ENCODE peak calls at places on chromosome 1, in six cellular contexts. C is AG10803, H is Peyer's patch, V is tibial artery, S is pancreas, A is mammary epithelial cell. W is an unnamed sample.

GRCh38 chr1:41046347-41046775 is 24.8 kb upstream of the SLFNL1 start:
- DNase-seq in C (no peak), H (no peak), V (no peak), S (no peak), A (no peak), W (peak)

GRCh38 chr1:67001682-67002425 is 52.1 kb downstream of the SLC35D1 start:
- DNase-seq in C (no peak), H (no peak), V (no peak), S (no peak), A (no peak), W (no peak)

GRCh38 chr1:207015791-207016190 is 16.8 kb downstream of the C1orf116 start:
- DNase-seq in C (no peak), H (no peak), V (no peak), S (no peak), A (no peak), W (peak)

GRCh38 chr1:109395602-109396512 is 1.9 kb downstream of the SORT1 start:
- DNase-seq in C (peak), H (no peak), V (no peak), S (no peak), A (no peak), W (peak)

GRCh38 chr1:238318294-238318908 is 427.7 kb upstream of the ZP4 start:
- DNase-seq in C (no peak), H (no peak), V (no peak), S (no peak), A (no peak), W (no peak)

GRCh38 chr1:234970731-234971476 is 157.7 kb downstream of the TOMM20 start:
- DNase-seq in C (peak), H (peak), V (peak), S (no peak), A (peak), W (peak)

GRCh38 chr1:60983701-60984065 is 98.7 kb upstream of the NFIA start:
- DNase-seq in C (no peak), H (no peak), V (no peak), S (no peak), A (no peak), W (no peak)

GRCh38 chr1:207959995-207960745 is 49.2 kb upstream of the CD34 start:
- DNase-seq in C (no peak), H (no peak), V (no peak), S (no peak), A (no peak), W (no peak)

GRCh38 chr1:54250670-54251069 is 50.7 kb downstream of the MRPL37 start:
- DNase-seq in C (no peak), H (no peak), V (no peak), S (no peak), A (no peak), W (no peak)

GRCh38 chr1:73980324-73981040 is 217.5 kb downstream of the LRRIQ3 start:
- DNase-seq in C (peak), H (no peak), V (no peak), S (no peak), A (no peak), W (peak)

GRCh38 chr1:64923294-64923718 is 43.0 kb downstream of the JAK1 start:
- DNase-seq in C (peak), H (no peak), V (no peak), S (no peak), A (no peak), W (no peak)

GRCh38 chr1:113742515-113742914 is 16.8 kb downstream of the PHTF1 start:
- DNase-seq in C (no peak), H (no peak), V (no peak), S (no peak), A (no peak), W (peak)

GRCh38 chr1:19373206-19374126 is 61.3 kb downstream of the SLC66A1 start:
- DNase-seq in C (peak), H (no peak), V (peak), S (no peak), A (no peak), W (no peak)

GRCh38 chr1:98696077-98696476 is 34.6 kb downstream of the SNX7 start:
- DNase-seq in C (no peak), H (no peak), V (no peak), S (no peak), A (no peak), W (no peak)

GRCh38 chr1:244365821-244366220 is 85.9 kb downstream of the ADSS2 start:
- DNase-seq in C (no peak), H (no peak), V (no peak), S (no peak), A (no peak), W (no peak)

GRCh38 chr1:184792450-184792969 is 37.9 kb upstream of the EDEM3 start:
- DNase-seq in C (peak), H (no peak), V (peak), S (peak), A (peak), W (peak)

GRCh38 chr1:42847111-42847580 is 733 bp downstream of the ZNF691 start:
- DNase-seq in C (no peak), H (no peak), V (no peak), S (no peak), A (no peak), W (no peak)

GRCh38 chr1:169511339-169512028 is 25.7 kb upstream of the SLC19A2 start:
- DNase-seq in C (peak), H (no peak), V (peak), S (no peak), A (peak), W (peak)

GRCh38 chr1:99598738-99599411 is 47.0 kb upstream of the PALMD start:
- DNase-seq in C (no peak), H (no peak), V (no peak), S (no peak), A (no peak), W (no peak)

GRCh38 chr1:153336650-153337049 is 12.0 kb downstream of the PGLYRP4 start:
- DNase-seq in C (no peak), H (no peak), V (no peak), S (no peak), A (no peak), W (no peak)

GRCh38 chr1:154520333-154520732 is 18.1 kb upstream of the SHE start:
- DNase-seq in C (no peak), H (no peak), V (no peak), S (no peak), A (peak), W (peak)

GRCh38 chr1:92754000-92754787 is 30.7 kb downstream of the EVI5 start:
- DNase-seq in C (peak), H (no peak), V (no peak), S (no peak), A (peak), W (peak)

GRCh38 chr1:58824753-58825389 is 41.0 kb upstream of the JUN start:
- DNase-seq in C (no peak), H (no peak), V (no peak), S (no peak), A (no peak), W (peak)

GRCh38 chr1:95388041-95388440 is 154.0 kb downstream of the RWDD3 start:
- DNase-seq in C (no peak), H (no peak), V (no peak), S (no peak), A (no peak), W (peak)

GRCh38 chr1:212208978-212209644 is 76.1 kb upstream of the PPP2R5A start:
- DNase-seq in C (no peak), H (no peak), V (no peak), S (no peak), A (no peak), W (no peak)

GRCh38 chr1:168972225-168972624 is 134.3 kb upstream of the ATP1B1 start:
- DNase-seq in C (no peak), H (no peak), V (no peak), S (no peak), A (no peak), W (peak)

GRCh38 chr1:32898958-32899357 is 2.2 kb downstream of the TMEM54 start:
- DNase-seq in C (no peak), H (no peak), V (no peak), S (no peak), A (no peak), W (no peak)

GRCh38 chr1:11730429-11730861 is 5.5 kb upstream of the AGTRAP start:
- DNase-seq in C (peak), H (peak), V (peak), S (no peak), A (no peak), W (peak)

GRCh38 chr1:178283409-178283808 is 189.5 kb downstream of the RASAL2 start:
- DNase-seq in C (peak), H (no peak), V (no peak), S (no peak), A (no peak), W (peak)

GRCh38 chr1:212166296-212167039 is 118.7 kb upstream of the PPP2R5A start:
- DNase-seq in C (peak), H (no peak), V (no peak), S (no peak), A (no peak), W (no peak)

GRCh38 chr1:58497499-58497898 is 49.0 kb downstream of the OMA1 start:
- DNase-seq in C (no peak), H (no peak), V (no peak), S (no peak), A (no peak), W (no peak)

GRCh38 chr1:217881131-217881543 is 250.0 kb downstream of the SPATA17 start:
- DNase-seq in C (peak), H (no peak), V (no peak), S (no peak), A (no peak), W (no peak)

GRCh38 chr1:17184161-17184665 is 20.7 kb upstream of the PADI1 start:
- DNase-seq in C (peak), H (no peak), V (no peak), S (no peak), A (no peak), W (no peak)

GRCh38 chr1:202213361-202214088 is 19.9 kb downstream of the LGR6 start:
- DNase-seq in C (no peak), H (no peak), V (no peak), S (no peak), A (no peak), W (peak)
- TF ChIP-seq CTCF in C (no peak), H (no peak), V (peak), S (no peak), A (peak), W (peak)

DNA sequence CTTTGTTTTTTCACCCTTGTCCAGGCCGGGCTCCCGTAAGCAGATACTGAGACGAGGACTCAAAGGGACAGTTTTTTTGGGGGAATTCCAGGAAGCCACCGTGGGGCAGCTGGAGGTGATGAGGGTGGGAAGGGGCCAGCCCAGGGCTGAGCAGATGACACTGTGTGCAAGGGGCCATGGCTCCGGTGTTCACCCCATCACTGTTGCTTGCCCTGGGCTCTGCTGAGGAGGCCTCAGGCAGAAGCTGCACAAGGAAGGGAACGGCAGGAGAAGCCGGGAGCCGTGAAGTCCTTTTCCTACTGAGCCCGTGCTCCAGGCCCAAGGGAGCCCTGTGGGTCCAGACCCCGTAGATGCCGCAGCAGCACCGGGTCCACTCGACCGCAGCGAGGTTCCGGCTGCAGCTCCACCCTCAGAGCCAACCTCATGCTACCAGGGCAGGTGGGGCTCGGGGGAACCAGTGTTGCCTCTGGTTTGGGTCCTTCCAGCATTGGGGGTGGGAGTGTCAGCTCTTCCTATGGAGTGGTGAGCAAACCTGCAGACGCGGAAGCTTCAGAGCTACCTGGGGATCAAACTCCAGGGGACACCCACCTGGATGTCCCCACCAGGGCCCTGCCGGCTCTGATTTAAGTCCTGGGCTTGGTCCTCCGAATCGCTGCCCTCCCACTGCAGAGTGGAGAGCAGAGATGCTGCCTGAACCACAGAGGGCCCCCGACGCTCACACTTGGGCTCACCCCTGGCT is 4.2 kb upstream of the CALML6 start:
- DNase-seq in C (no peak), H (no peak), V (peak), S (peak), A (no peak), W (no peak)
- H3K4me3 ChIP-seq in C (no peak), H (no peak), V (no peak), S (no peak), A (no peak), W (no peak)

GRCh38 chr1:160605205-160605604 is 25.9 kb upstream of the CD84 start:
- DNase-seq in C (no peak), H (no peak), V (no peak), S (no peak), A (no peak), W (no peak)
- TF ChIP-seq CTCF in C (no peak), H (no peak), V (no peak), S (no peak), A (no peak), W (peak)

DNA sequence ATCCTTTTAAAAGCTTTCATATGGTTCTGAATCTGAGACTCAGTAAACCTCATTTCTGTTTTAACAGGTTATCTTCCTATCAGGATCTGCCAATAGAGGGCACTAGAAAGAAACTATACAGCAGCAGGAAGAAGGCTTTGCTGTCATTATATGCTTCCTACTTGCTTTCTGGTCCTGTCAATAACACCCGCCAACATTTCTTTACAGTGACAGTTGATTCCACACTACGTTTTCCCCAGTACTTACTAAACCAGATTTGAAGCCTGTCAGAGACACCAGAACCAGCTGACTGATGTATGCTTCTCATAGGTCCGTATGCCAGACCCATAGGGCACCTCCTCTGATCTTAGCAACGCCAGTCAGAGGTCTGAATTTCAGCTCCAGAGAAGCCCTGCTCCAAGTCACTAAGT is 341.0 kb upstream of the NEGR1 start:
- DNase-seq in C (peak), H (no peak), V (no peak), S (no peak), A (peak), W (peak)
- H3K4me3 ChIP-seq in C (peak), H (no peak), V (peak), S (no peak), A (no peak), W (no peak)

DNA sequence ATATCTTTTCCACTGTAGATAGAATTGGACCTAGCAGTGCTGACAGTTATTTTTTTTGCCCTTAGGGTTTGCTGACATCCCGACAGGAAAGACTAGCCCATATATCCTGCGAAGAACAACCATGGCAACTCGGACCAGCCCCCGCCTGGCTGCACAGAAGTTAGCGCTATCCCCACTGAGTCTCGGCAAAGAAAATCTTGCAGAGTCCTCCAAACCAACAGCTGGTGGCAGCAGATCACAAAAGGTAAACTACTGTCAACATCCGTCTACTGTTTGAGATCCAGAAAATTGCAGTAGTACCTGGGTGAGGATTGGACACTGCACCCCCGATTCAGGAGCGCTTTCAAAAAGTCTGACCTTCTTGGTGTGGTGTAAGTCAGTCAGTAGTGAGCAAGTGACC is 55.8 kb downstream of the CENPF start:
- DNase-seq in C (peak), H (no peak), V (no peak), S (no peak), A (peak), W (peak)
- TF ChIP-seq CTCF in C (peak), H (peak), V (no peak), S (no peak), A (peak), W (peak)

DNA sequence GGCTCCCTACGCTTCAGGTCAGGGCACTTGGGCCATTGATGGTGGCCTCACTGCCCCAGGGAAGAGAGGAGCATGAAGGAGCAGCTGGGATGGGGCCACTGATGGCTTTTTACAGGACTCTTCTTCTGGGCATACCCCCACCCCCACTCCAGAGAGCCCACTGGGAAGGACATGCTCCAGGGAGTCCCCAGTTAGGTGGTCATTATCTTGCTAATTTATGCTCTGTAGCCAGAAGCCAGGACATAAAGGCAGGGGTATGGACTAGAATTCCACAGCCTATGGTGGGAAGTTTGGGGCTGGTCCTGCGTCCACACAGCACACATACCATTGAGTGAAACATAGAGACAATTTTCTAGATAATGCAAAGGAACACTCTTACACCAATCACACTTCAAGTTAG is 8.8 kb upstream of the GRIK3 start:
- DNase-seq in C (no peak), H (no peak), V (no peak), S (no peak), A (no peak), W (no peak)
- H3K4me3 ChIP-seq in C (no peak), H (no peak), V (no peak), S (no peak), A (no peak), W (no peak)

GRCh38 chr1:97190326-97190725 is 468.7 kb downstream of the PTBP2 start:
- DNase-seq in C (peak), H (no peak), V (no peak), S (no peak), A (peak), W (peak)

GRCh38 chr1:97186381-97186780 is 464.8 kb downstream of the PTBP2 start:
- DNase-seq in C (no peak), H (no peak), V (no peak), S (no peak), A (no peak), W (peak)
- TF ChIP-seq CTCF in C (peak), H (no peak), V (no peak), S (no peak), A (no peak), W (no peak)

DNA sequence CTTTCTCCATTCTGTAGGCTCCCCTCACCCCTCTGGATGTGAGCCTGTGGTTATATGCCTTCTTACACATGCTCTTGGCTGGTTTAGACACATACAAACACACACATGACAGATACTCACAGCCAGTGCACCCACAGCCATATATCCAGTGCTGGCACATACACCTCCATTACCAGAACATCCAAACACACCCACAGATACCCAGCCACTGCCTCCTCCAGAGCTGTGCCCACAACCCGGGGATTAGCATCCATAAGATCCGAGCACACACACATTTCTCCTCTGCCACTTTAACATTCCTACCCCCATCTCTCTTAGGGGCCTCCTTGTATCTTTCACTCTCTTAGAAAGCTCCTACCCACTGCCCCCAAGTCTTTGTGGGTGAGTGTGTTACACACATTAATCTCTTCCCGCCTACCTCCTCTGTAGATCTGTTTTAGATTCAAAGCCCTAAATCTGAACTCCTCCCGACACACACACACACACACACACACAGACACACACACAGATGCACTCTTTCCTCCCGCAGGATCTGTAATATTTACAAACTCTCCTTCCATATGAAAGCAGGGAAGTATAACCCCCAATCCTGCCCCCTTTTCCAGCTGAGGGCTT is 4.0 kb downstream of the PEA15 start:
- DNase-seq in C (no peak), H (no peak), V (no peak), S (no peak), A (no peak), W (no peak)
- H3K4me3 ChIP-seq in C (no peak), H (no peak), V (no peak), S (no peak), A (no peak), W (no peak)

W was measured in epithelial cell of esophagus.